ENCODE peak calls at places on chromosomes 16 and 17, in ten cellular contexts. I is Kasumi-1, Y is GF-D8, O is cardiac muscle cell, P is fibroblast of the conjunctiva, M is BJ, L is GM10248, T is NCI-H2029, Z is pulmonary artery endothelial cell, K is GM13977. F is an unnamed sample.

GRCh38 chr17:68955181-68955841 is at the start of gene ABCA8:
- DNase-seq in I (no peak), Z (no peak), P (peak), K (no peak), Y (no peak), T (no peak), L (no peak), M (no peak), O (peak), F (no peak)

GRCh38 chr16:82157836-82158235 is 12.2 kb downstream of the MPHOSPH6 start:
- DNase-seq in I (no peak), T (no peak), L (no peak), M (no peak), Z (no peak), Y (no peak), O (peak), P (no peak), K (no peak), F (no peak)

GRCh38 chr16:57600048-57600835 is 28.2 kb upstream of the ADGRG1 start:
- DNase-seq in Z (no peak), P (no peak), T (peak), Y (no peak), K (no peak), M (no peak), I (peak), O (peak), L (peak), F (peak)

GRCh38 chr16:87297918-87298631 is 19.1 kb downstream of the C16orf95 start:
- DNase-seq in Y (no peak), Z (no peak), M (no peak), T (no peak), K (peak), P (no peak), O (peak), I (peak), L (peak), F (peak)

GRCh38 chr16:4801962-4802658 is at the start of gene ROGDI:
- DNase-seq in K (peak), L (peak), P (no peak), I (peak), M (no peak), Y (peak), T (peak), O (peak), Z (no peak), F (peak)

GRCh38 chr16:25893332-25893731 is 201.6 kb downstream of the HS3ST4 start:
- DNase-seq in Y (no peak), M (no peak), I (no peak), P (no peak), T (no peak), L (no peak), K (no peak), O (no peak), Z (no peak), F (no peak)

GRCh38 chr16:17273142-17273561 is 197.6 kb downstream of the XYLT1 start:
- DNase-seq in I (no peak), T (no peak), O (peak), K (peak), P (peak), Z (no peak), M (peak), L (peak), Y (no peak), F (peak)

GRCh38 chr17:65886240-65886639 is 305.7 kb downstream of the CEP112 start:
- DNase-seq in Y (no peak), P (no peak), I (no peak), M (peak), K (no peak), L (no peak), T (no peak), O (peak), Z (no peak), F (no peak)

GRCh38 chr17:35731932-35732805 is 730 bp downstream of the RASL10B start:
- DNase-seq in M (no peak), I (no peak), K (peak), T (no peak), Z (no peak), L (peak), Y (no peak), O (no peak), P (no peak), F (no peak)

GRCh38 chr16:89425523-89425922 is 64.8 kb downstream of the ANKRD11 start:
- DNase-seq in M (no peak), K (no peak), I (no peak), Y (no peak), T (no peak), O (no peak), L (no peak), Z (no peak), P (no peak), F (no peak)

GRCh38 chr16:55907661-55908060 is 32.5 kb upstream of the CES5A start:
- DNase-seq in I (no peak), K (no peak), M (no peak), Y (no peak), T (no peak), Z (no peak), O (no peak), L (no peak), P (no peak), F (no peak)